ENCODE peak calls at places on chromosome 17, in six cellular contexts. One of them, this sample, is unnamed.
A peak's percentile ranks its signal among the peaks of the same experiment; 100 is the strongest.

GRCh38 chr17:16989230-16989952 is 17.5 kb upstream of the TNFRSF13B start:
- DNase-seq in COR-L47: no peak
- DNase-seq in uterus: no peak
- DNase-seq in left colon: peak; percentile 74
- DNase-seq in activated T-helper 1 cell treated with anti-CD3 and anti-CD28 coated beads, Interleukin-12 subunit alpha, Interleukin-12 subunit beta, Interleukin-2, Interleukin-4 antibody, amounts not matched to agents 30 ng/mL and 10 ng/mL and 1 ng/mL, durations not matched to agents 14 hours and 24 hours and 36 hours: peak; percentile 25
- DNase-seq in kidney: no peak
- DNase-seq in this sample: no peak

GRCh38 chr17:81684442-81684911 is 666 bp downstream of the HGS start:
- DNase-seq in COR-L47: no peak
- DNase-seq in uterus: no peak
- DNase-seq in left colon: no peak
- DNase-seq in activated T-helper 1 cell treated with anti-CD3 and anti-CD28 coated beads, Interleukin-12 subunit alpha, Interleukin-12 subunit beta, Interleukin-2, Interleukin-4 antibody, amounts not matched to agents 30 ng/mL and 10 ng/mL and 1 ng/mL, durations not matched to agents 14 hours and 24 hours and 36 hours: no peak
- DNase-seq in kidney: no peak
- DNase-seq in this sample: no peak

GRCh38 chr17:73952498-73953205 is 250.8 kb upstream of the RPL38 start:
- DNase-seq in COR-L47: no peak
- DNase-seq in uterus: no peak
- DNase-seq in left colon: peak; percentile 52
- DNase-seq in activated T-helper 1 cell treated with anti-CD3 and anti-CD28 coated beads, Interleukin-12 subunit alpha, Interleukin-12 subunit beta, Interleukin-2, Interleukin-4 antibody, amounts not matched to agents 30 ng/mL and 10 ng/mL and 1 ng/mL, durations not matched to agents 14 hours and 24 hours and 36 hours: no peak
- DNase-seq in kidney: peak; percentile 67
- DNase-seq in this sample: no peak

GRCh38 chr17:11583306-11583992 is 14.8 kb upstream of the DNAH9 start:
- DNase-seq in COR-L47: no peak
- DNase-seq in uterus: no peak
- DNase-seq in left colon: no peak
- DNase-seq in activated T-helper 1 cell treated with anti-CD3 and anti-CD28 coated beads, Interleukin-12 subunit alpha, Interleukin-12 subunit beta, Interleukin-2, Interleukin-4 antibody, amounts not matched to agents 30 ng/mL and 10 ng/mL and 1 ng/mL, durations not matched to agents 14 hours and 24 hours and 36 hours: no peak
- DNase-seq in kidney: no peak
- DNase-seq in this sample: no peak

GRCh38 chr17:42342242-42343008 is 45.8 kb downstream of the STAT3 start:
- DNase-seq in COR-L47: no peak
- DNase-seq in uterus: no peak
- DNase-seq in left colon: no peak
- DNase-seq in activated T-helper 1 cell treated with anti-CD3 and anti-CD28 coated beads, Interleukin-12 subunit alpha, Interleukin-12 subunit beta, Interleukin-2, Interleukin-4 antibody, amounts not matched to agents 30 ng/mL and 10 ng/mL and 1 ng/mL, durations not matched to agents 14 hours and 24 hours and 36 hours: peak; percentile 39
- DNase-seq in kidney: no peak
- DNase-seq in this sample: no peak

GRCh38 chr17:63399316-63399715 is 46.8 kb downstream of the CYB561 start:
- DNase-seq in COR-L47: no peak
- DNase-seq in uterus: no peak
- DNase-seq in left colon: no peak
- DNase-seq in activated T-helper 1 cell treated with anti-CD3 and anti-CD28 coated beads, Interleukin-12 subunit alpha, Interleukin-12 subunit beta, Interleukin-2, Interleukin-4 antibody, amounts not matched to agents 30 ng/mL and 10 ng/mL and 1 ng/mL, durations not matched to agents 14 hours and 24 hours and 36 hours: no peak
- DNase-seq in kidney: no peak
- DNase-seq in this sample: no peak

GRCh38 chr17:44733753-44734152 is 25.0 kb upstream of the ADAM11 start:
- DNase-seq in COR-L47: no peak
- DNase-seq in uterus: no peak
- DNase-seq in left colon: no peak
- DNase-seq in activated T-helper 1 cell treated with anti-CD3 and anti-CD28 coated beads, Interleukin-12 subunit alpha, Interleukin-12 subunit beta, Interleukin-2, Interleukin-4 antibody, amounts not matched to agents 30 ng/mL and 10 ng/mL and 1 ng/mL, durations not matched to agents 14 hours and 24 hours and 36 hours: no peak
- DNase-seq in kidney: no peak
- DNase-seq in this sample: no peak

GRCh38 chr17:52143536-52143935 is 15.0 kb downstream of the CA10 start:
- DNase-seq in COR-L47: no peak
- DNase-seq in uterus: no peak
- DNase-seq in left colon: no peak
- DNase-seq in activated T-helper 1 cell treated with anti-CD3 and anti-CD28 coated beads, Interleukin-12 subunit alpha, Interleukin-12 subunit beta, Interleukin-2, Interleukin-4 antibody, amounts not matched to agents 30 ng/mL and 10 ng/mL and 1 ng/mL, durations not matched to agents 14 hours and 24 hours and 36 hours: no peak
- DNase-seq in kidney: no peak
- DNase-seq in this sample: no peak

GRCh38 chr17:9175700-9176467 is 154.6 kb downstream of the NTN1 start:
- DNase-seq in COR-L47: no peak
- DNase-seq in uterus: no peak
- DNase-seq in left colon: no peak
- DNase-seq in activated T-helper 1 cell treated with anti-CD3 and anti-CD28 coated beads, Interleukin-12 subunit alpha, Interleukin-12 subunit beta, Interleukin-2, Interleukin-4 antibody, amounts not matched to agents 30 ng/mL and 10 ng/mL and 1 ng/mL, durations not matched to agents 14 hours and 24 hours and 36 hours: no peak
- DNase-seq in kidney: peak; percentile 22
- DNase-seq in this sample: no peak

GRCh38 chr17:78583091-78583490 is 5.9 kb upstream of the DNAH17 start:
- DNase-seq in COR-L47: no peak
- DNase-seq in uterus: no peak
- DNase-seq in left colon: no peak
- DNase-seq in activated T-helper 1 cell treated with anti-CD3 and anti-CD28 coated beads, Interleukin-12 subunit alpha, Interleukin-12 subunit beta, Interleukin-2, Interleukin-4 antibody, amounts not matched to agents 30 ng/mL and 10 ng/mL and 1 ng/mL, durations not matched to agents 14 hours and 24 hours and 36 hours: no peak
- DNase-seq in kidney: no peak
- DNase-seq in this sample: no peak

This sample was measured in AML-193.